ENCODE peak calls at places on chromosomes 3 and 15, in ten cellular contexts. F is activated T-helper 1 cell treated with anti-CD3 and anti-CD28 coated beads, Interleukin-12 subunit alpha, Interleukin-12 subunit beta, Interleukin-2, Interleukin-4 antibody, amounts not matched to agents 30 ng/mL and 10 ng/mL and 1 ng/mL, durations not matched to agents 14 hours and 24 hours and 36 hours; H is stimulated activated CD8-positive, alpha-beta memory T cell treated with anti-CD3 and anti-CD28 coated beads, Interleukin-15, amount 100 ng/mL, for 1 hour; C is activated naive CD4-positive, alpha-beta T cell; O is C1 segment of cervical spinal cord; G is choroid plexus epithelial cell; I is activated naive CD8-positive, alpha-beta T cell treated with anti-CD3 and anti-CD28 coated beads, Interleukin-2, amount 50 U/mL, for 16 hours; R is stimulated activated CD4-positive, alpha-beta T cell treated with anti-CD3 and anti-CD28 coated beads, Interleukin-15, amount 100 ng/mL, for 1 hour; T is AG09319; Y is non-pigmented ciliary epithelial cell. Z is an unnamed sample.

GRCh38 chr3:63467392-63467791 is 185.1 kb upstream of the SNTN start:
- DNase-seq in F (no peak), H (no peak), C (no peak), O (no peak), G (no peak), I (no peak), R (no peak), T (no peak), Y (no peak), Z (no peak)

GRCh38 chr15:26767169-26767670 is 5.6 kb downstream of the GABRB3 start:
- DNase-seq in F (no peak), H (no peak), C (no peak), O (no peak), G (no peak), I (no peak), R (no peak), T (no peak), Y (no peak), Z (no peak)

GRCh38 chr3:33537135-33537534 is 96.9 kb upstream of the UBP1 start:
- DNase-seq in F (no peak), H (no peak), C (no peak), O (no peak), G (peak), I (no peak), R (no peak), T (no peak), Y (no peak), Z (no peak)

GRCh38 chr15:92944946-92945521 is 44.9 kb downstream of the CHD2 start:
- DNase-seq in F (no peak), H (no peak), C (no peak), O (no peak), G (no peak), I (no peak), R (no peak), T (no peak), Y (no peak), Z (no peak)

GRCh38 chr3:184734903-184735630 is 23.2 kb upstream of the MAGEF1 start:
- DNase-seq in F (no peak), H (no peak), C (no peak), O (no peak), G (no peak), I (no peak), R (no peak), T (no peak), Y (no peak), Z (no peak)

GRCh38 chr3:197516517-197516889 is 39.3 kb downstream of the BDH1 start:
- DNase-seq in F (no peak), H (no peak), C (no peak), O (no peak), G (peak), I (no peak), R (no peak), T (peak), Y (peak), Z (no peak)

GRCh38 chr3:125033135-125033534 is 22.7 kb downstream of the HEG1 start:
- DNase-seq in F (no peak), H (no peak), C (no peak), O (no peak), G (no peak), I (no peak), R (no peak), T (no peak), Y (no peak), Z (no peak)

GRCh38 chr3:136266468-136266867 is 16.3 kb downstream of the PCCB start:
- DNase-seq in F (no peak), H (no peak), C (no peak), O (no peak), G (peak), I (no peak), R (no peak), T (no peak), Y (peak), Z (no peak)

GRCh38 chr3:115790759-115791158 is 167.4 kb downstream of the GAP43 start:
- DNase-seq in F (peak), H (peak), C (no peak), O (no peak), G (peak), I (peak), R (peak), T (peak), Y (peak), Z (no peak)

GRCh38 chr3:189512824-189513223 is 118.4 kb upstream of the TP63 start:
- DNase-seq in F (no peak), H (no peak), C (no peak), O (no peak), G (no peak), I (no peak), R (no peak), T (no peak), Y (no peak), Z (no peak)

GRCh38 chr15:22956257-22956979 is 23.8 kb downstream of the CYFIP1 start:
- DNase-seq in F (no peak), H (no peak), C (no peak), O (peak), G (peak), I (no peak), R (no peak), T (no peak), Y (no peak), Z (peak)

GRCh38 chr3:79491029-79491634 is 276.7 kb downstream of the ROBO1 start:
- DNase-seq in F (no peak), H (no peak), C (no peak), O (no peak), G (peak), I (no peak), R (no peak), T (no peak), Y (no peak), Z (no peak)

GRCh38 chr15:25437751-25438600 is 848 bp downstream of the UBE3A start:
- DNase-seq in F (peak), H (no peak), C (peak), O (peak), G (peak), I (peak), R (peak), T (no peak), Y (no peak), Z (peak)

GRCh38 chr3:107068980-107069379 is 308.3 kb upstream of the CCDC54 start:
- DNase-seq in F (no peak), H (no peak), C (no peak), O (no peak), G (peak), I (no peak), R (no peak), T (peak), Y (peak), Z (no peak)

GRCh38 chr3:142087676-142088075 is 61.7 kb downstream of the TFDP2 start:
- DNase-seq in F (no peak), H (no peak), C (no peak), O (no peak), G (peak), I (no peak), R (no peak), T (no peak), Y (peak), Z (no peak)

GRCh38 chr15:77028451-77029165 is 33.7 kb downstream of the PSTPIP1 start:
- DNase-seq in F (no peak), H (no peak), C (no peak), O (no peak), G (no peak), I (no peak), R (no peak), T (no peak), Y (no peak), Z (no peak)

GRCh38 chr3:94615275-94616065 is 552.6 kb downstream of the NSUN3 start:
- DNase-seq in F (no peak), H (no peak), C (no peak), O (no peak), G (no peak), I (no peak), R (no peak), T (no peak), Y (peak), Z (no peak)

GRCh38 chr15:39801641-39802309 is 19.1 kb upstream of the FSIP1 start:
- DNase-seq in F (no peak), H (no peak), C (no peak), O (no peak), G (peak), I (no peak), R (no peak), T (no peak), Y (no peak), Z (no peak)

GRCh38 chr15:52527898-52528464 is 699 bp downstream of the MYO5A start:
- DNase-seq in F (peak), H (peak), C (peak), O (peak), G (peak), I (no peak), R (no peak), T (no peak), Y (no peak), Z (peak)

GRCh38 chr3:25481402-25481801 is 53.3 kb downstream of the RARB start:
- DNase-seq in F (no peak), H (no peak), C (no peak), O (no peak), G (no peak), I (no peak), R (no peak), T (no peak), Y (no peak), Z (no peak)

GRCh38 chr3:57545636-57546268 is 1.6 kb upstream of the DNAH12 start:
- DNase-seq in F (no peak), H (no peak), C (no peak), O (no peak), G (no peak), I (no peak), R (no peak), T (no peak), Y (no peak), Z (no peak)

GRCh38 chr3:151210676-151211381 is 7.8 kb upstream of the GPR171 start:
- DNase-seq in F (no peak), H (no peak), C (no peak), O (no peak), G (peak), I (no peak), R (no peak), T (no peak), Y (no peak), Z (no peak)

GRCh38 chr3:11438636-11439035 is 166.4 kb downstream of the ATG7 start:
- DNase-seq in F (no peak), H (no peak), C (no peak), O (no peak), G (peak), I (no peak), R (no peak), T (no peak), Y (no peak), Z (no peak)

GRCh38 chr3:33900809-33901505 is 102.5 kb downstream of the PDCD6IP start:
- DNase-seq in F (no peak), H (no peak), C (no peak), O (no peak), G (no peak), I (no peak), R (no peak), T (no peak), Y (no peak), Z (no peak)

GRCh38 chr3:94405258-94406035 is 342.6 kb downstream of the NSUN3 start:
- DNase-seq in F (no peak), H (no peak), C (no peak), O (no peak), G (peak), I (no peak), R (no peak), T (no peak), Y (no peak), Z (no peak)

GRCh38 chr3:53194218-53195065 is 33.4 kb downstream of the PRKCD start:
- DNase-seq in F (no peak), H (no peak), C (no peak), O (no peak), G (peak), I (no peak), R (no peak), T (no peak), Y (no peak), Z (no peak)

Z was measured in midbrain.